ENCODE peak calls at places on chromosomes 11 and 22, in six cellular contexts. S is Peyer's patch; P is CD4-positive, CD25-positive, alpha-beta regulatory T cell; G is hepatocyte; I is heart left ventricle; J is CD8-positive, alpha-beta memory T cell. U is an unnamed sample.

GRCh38 chr11:70567680-70568503 is 169.6 kb downstream of the CTTN start:
- DNase-seq in S (no peak), P (no peak), G (peak; percentile 61), J (no peak), I (peak; percentile 66), U (no peak)

GRCh38 chr22:39128508-39128907 is 24.0 kb downstream of the CBX7 start:
- DNase-seq in G (no peak), P (no peak), I (no peak), J (no peak), S (no peak), U (no peak)

GRCh38 chr11:10487002-10487647 is 32.1 kb downstream of the AMPD3 start:
- DNase-seq in P (no peak), J (no peak), G (no peak), S (no peak), I (no peak), U (no peak)

GRCh38 chr22:27212617-27213177 is 555.3 kb downstream of the MIAT start:
- DNase-seq in J (no peak), P (no peak), I (peak; percentile 73), S (peak; percentile 18), G (peak; percentile 94), U (no peak)

GRCh38 chr11:16611395-16612233 is 126.8 kb upstream of the C11orf58 start:
- DNase-seq in J (no peak), P (no peak), S (no peak), I (peak; percentile 30), G (peak; percentile 62), U (no peak)

GRCh38 chr11:134142536-134142935 is 73.7 kb downstream of the JAM3 start:
- DNase-seq in J (no peak), I (no peak), S (no peak), P (no peak), G (no peak), U (no peak)

GRCh38 chr11:129930306-129930705 is 34.9 kb upstream of the NFRKB start:
- DNase-seq in P (no peak), I (no peak), S (no peak), J (no peak), G (peak; percentile 41), U (no peak)

GRCh38 chr22:45302047-45302446 is 7.7 kb upstream of the FAM118A start:
- DNase-seq in I (no peak), S (no peak), G (peak; percentile 76), P (no peak), J (no peak), U (no peak)

DNA sequence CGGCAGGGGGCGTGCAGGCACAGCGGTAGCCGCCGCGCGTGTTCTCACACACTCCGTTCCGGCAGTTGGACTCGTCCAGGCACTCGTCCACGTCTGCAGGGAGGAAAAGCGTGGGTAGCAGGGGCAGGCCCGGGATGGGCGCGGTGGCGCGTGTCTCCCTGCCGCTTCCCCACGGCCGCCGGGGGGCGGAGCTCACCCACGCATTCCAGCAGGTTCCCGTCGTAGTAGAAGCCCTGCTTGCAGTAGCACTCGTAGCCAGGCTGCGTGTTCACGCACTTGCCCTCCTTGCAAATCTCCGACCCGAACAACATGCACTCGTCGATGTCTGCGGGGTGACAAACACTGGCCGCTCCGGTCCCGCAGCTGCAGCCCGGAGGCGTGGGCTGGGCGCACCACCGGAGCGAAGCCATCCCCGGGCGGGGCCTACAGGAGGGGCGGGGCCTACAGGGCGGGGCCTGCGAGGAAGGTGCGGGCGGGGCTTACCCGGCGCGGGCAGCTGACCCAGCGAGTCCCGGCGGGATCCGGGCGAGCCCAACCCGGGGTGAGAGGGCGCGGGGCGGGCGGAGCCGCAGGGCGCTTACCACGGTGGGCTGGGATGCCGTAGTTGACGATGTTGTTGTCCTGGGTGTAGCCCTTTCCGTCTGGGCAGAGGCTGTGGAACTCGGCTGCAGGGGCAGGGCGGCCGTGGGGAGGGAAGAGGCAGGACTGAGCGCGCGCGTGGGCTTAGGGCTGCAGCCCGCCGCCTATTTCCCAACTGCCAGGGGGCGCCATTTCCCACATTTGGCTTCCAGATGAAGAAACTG is 15.6 kb downstream of the SCYL1 start:
- DNase-seq in S (peak; percentile 91), I (peak; percentile 93), G (peak; percentile 94), J (peak; percentile 89), P (peak; percentile 80), U (peak; percentile 78)
- H3K4me1 ChIP-seq in S (peaks cover 25% of the 10 kb centered on the region), I (peaks cover 23% of the 10 kb centered on the region), G (peaks cover 24% of the 10 kb centered on the region), J (peaks cover 11% of the 10 kb centered on the region), P (peaks cover 18% of the 10 kb centered on the region), U (peaks cover 14% of the 10 kb centered on the region)

GRCh38 chr11:46574656-46575055 is 19.2 kb downstream of the AMBRA1 start:
- DNase-seq in J (no peak), P (no peak), G (no peak), S (no peak), I (no peak), U (no peak)
- H3K4me3 ChIP-seq in J (no peak overlapping the region), P (no peak overlapping the region), G (no peak overlapping the region), S (no peak overlapping the region), I (no peak overlapping the region), U (no peak overlapping the region)

GRCh38 chr22:29470159-29470855 is 9.7 kb upstream of the NEFH start:
- DNase-seq in J (peak; percentile 64), I (peak; percentile 56), S (peak; percentile 53), P (peak; percentile 38), G (peak; percentile 80), U (peak; percentile 54)

GRCh38 chr22:29475550-29475949 is 4.5 kb upstream of the NEFH start:
- DNase-seq in I (no peak), J (no peak), S (peak; percentile 70), G (no peak), P (no peak), U (no peak)

GRCh38 chr22:29476116-29476515 is 3.9 kb upstream of the NEFH start:
- DNase-seq in G (no peak), S (no peak), P (no peak), J (no peak), I (no peak), U (no peak)

GRCh38 chr22:29469755-29470154 is 10.3 kb upstream of the NEFH start:
- DNase-seq in G (peak; percentile 46), J (no peak), I (no peak), S (no peak), P (no peak), U (no peak)

DNA sequence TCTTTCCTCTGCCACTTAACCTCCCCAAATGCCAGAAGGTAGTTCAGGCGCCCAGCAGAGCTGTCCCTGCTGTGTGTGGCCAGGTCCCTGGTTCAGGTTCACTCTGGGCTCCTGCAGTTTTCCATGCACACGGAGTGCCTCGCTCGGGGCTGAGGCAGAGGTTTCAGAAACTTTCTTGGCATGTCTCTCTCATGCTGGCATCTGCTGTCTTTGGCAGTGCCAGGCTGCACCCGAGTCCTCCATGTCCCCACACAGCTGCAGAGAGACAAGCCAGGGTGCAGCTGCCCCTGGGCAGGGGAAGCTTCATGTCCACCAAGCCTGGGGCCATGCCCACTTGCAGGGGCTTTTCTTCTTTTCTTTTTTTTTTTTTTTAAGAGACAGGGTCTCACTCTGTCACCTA is 7.0 kb upstream of the NEFH start:
- DNase-seq in S (no peak), J (no peak), I (no peak), G (no peak), P (no peak), U (no peak)
- H3K27me3 ChIP-seq in S (no peaks in the 10 kb centered on the region), J (peaks cover 4% of the 10 kb centered on the region), I (no peaks in the 10 kb centered on the region), G (peaks cover 46% of the 10 kb centered on the region), P (peaks cover 4% of the 10 kb centered on the region), U (no peaks in the 10 kb centered on the region)

GRCh38 chr11:3946445-3947017 is 91.1 kb downstream of the STIM1 start:
- DNase-seq in I (no peak), J (no peak), G (no peak), P (no peak), S (no peak), U (no peak)
- H3K4me1 ChIP-seq in I (peaks cover 86% of the 10 kb centered on the region), J (peaks cover 97% of the 10 kb centered on the region), G (peaks cover 15% of the 10 kb centered on the region), P (peaks cover 94% of the 10 kb centered on the region), S (peaks cover 14% of the 10 kb centered on the region), U (peaks cover 89% of the 10 kb centered on the region)

DNA sequence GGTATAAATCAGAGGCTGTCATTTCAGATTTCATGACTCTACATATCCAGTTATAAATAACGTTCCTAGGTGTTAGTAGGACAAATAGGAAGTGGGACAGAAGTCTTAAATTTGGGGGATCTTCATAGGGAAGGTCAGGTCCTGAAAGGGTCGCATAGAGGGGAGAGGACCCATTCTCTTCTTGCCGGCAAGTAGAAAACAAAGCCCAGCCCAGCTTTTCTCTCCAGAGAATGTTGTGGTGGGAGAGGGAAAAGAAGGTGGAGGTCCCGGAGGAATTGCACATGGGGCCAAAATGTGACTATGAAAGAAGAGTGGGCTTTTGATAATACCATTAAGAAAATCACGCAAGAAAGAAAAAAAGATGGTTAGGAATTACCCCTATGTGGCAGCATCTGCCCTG is 976 bp upstream of the NELL1 start:
- DNase-seq in J (no peak), G (no peak), I (no peak), S (no peak), P (no peak), U (no peak)
- H3K4me3 ChIP-seq in J (no peak overlapping the region), G (no peak overlapping the region), I (no peak overlapping the region), S (no peak overlapping the region), P (no peak overlapping the region), U (no peak overlapping the region)